ENCODE peak calls at places on chromosomes 5 and 9, in eight cellular contexts. H is left cardiac atrium, U is KG1, O is tibial nerve, N is fibroblast of mammary gland, Q is globus pallidus, X is EL, S is HTR-8/SVneo. I is an unnamed sample.

GRCh38 chr5:72611111-72611724 is 104.0 kb upstream of the ZNF366 start:
- DNase-seq in U (peak), O (peak), N (peak), S (peak), H (peak), Q (peak), X (peak), I (peak)

GRCh38 chr5:117533792-117534191 is 959.2 kb upstream of the SEMA6A start:
- DNase-seq in X (no peak), N (no peak), H (no peak), S (no peak), Q (no peak), O (no peak), U (no peak), I (no peak)

GRCh38 chr9:2872307-2872940 is 28.5 kb upstream of the PUM3 start:
- DNase-seq in U (no peak), Q (peak), H (no peak), S (no peak), N (peak), O (no peak), X (peak), I (no peak)

GRCh38 chr9:16068476-16068875 is 515.6 kb downstream of the CCDC171 start:
- DNase-seq in H (no peak), Q (no peak), U (no peak), X (no peak), N (no peak), O (no peak), S (no peak), I (no peak)

GRCh38 chr9:86369810-86370209 is 15.6 kb upstream of the TUT7 start:
- DNase-seq in X (no peak), S (no peak), Q (no peak), N (peak), O (no peak), U (no peak), H (no peak), I (no peak)

GRCh38 chr5:172171118-172171775 is 16.8 kb downstream of the STK10 start:
- DNase-seq in N (no peak), X (no peak), S (no peak), H (no peak), Q (no peak), U (no peak), O (no peak), I (no peak)

GRCh38 chr5:149855371-149855770 is 89.2 kb downstream of the PDE6A start:
- DNase-seq in N (no peak), O (no peak), S (no peak), U (no peak), Q (no peak), X (no peak), H (no peak), I (no peak)

GRCh38 chr5:168766038-168766700 is 187.0 kb upstream of the PANK3 start:
- DNase-seq in O (no peak), Q (peak), U (no peak), X (no peak), S (no peak), N (no peak), H (no peak), I (no peak)

GRCh38 chr5:1789838-1790462 is 9.7 kb downstream of the MRPL36 start:
- DNase-seq in X (peak), U (no peak), S (peak), Q (no peak), H (no peak), N (peak), O (no peak), I (no peak)

GRCh38 chr5:139543423-139543991 is 17.6 kb upstream of the UBE2D2 start:
- DNase-seq in O (peak), S (no peak), Q (peak), X (no peak), U (no peak), N (no peak), H (peak), I (no peak)

GRCh38 chr5:170216262-170216864 is 16.4 kb upstream of the C5orf58 start:
- DNase-seq in N (peak), U (no peak), S (peak), Q (peak), O (no peak), H (no peak), X (peak), I (no peak)

GRCh38 chr9:79581388-79581787 is 9.6 kb downstream of the TLE4 start:
- DNase-seq in Q (no peak), N (peak), U (no peak), H (no peak), X (peak), O (no peak), S (no peak), I (no peak)

GRCh38 chr5:61866930-61867329 is 439.1 kb upstream of the KIF2A start:
- DNase-seq in X (peak), S (peak), O (no peak), N (peak), Q (no peak), U (no peak), H (no peak), I (no peak)

GRCh38 chr9:86660146-86660545 is 287.2 kb downstream of the GAS1 start:
- DNase-seq in H (no peak), U (no peak), O (no peak), S (no peak), Q (no peak), X (peak), N (peak), I (no peak)

GRCh38 chr5:95697781-95698681 is 15.2 kb upstream of the SPATA9 start:
- DNase-seq in Q (no peak), U (no peak), O (no peak), H (no peak), S (no peak), N (no peak), X (peak), I (no peak)

GRCh38 chr5:180795771-180796313 is 6.8 kb downstream of the MGAT1 start:
- DNase-seq in N (no peak), H (no peak), X (no peak), S (no peak), U (no peak), O (no peak), Q (no peak), I (no peak)